ENCODE peak calls at places on chromosome 6, in ten cellular contexts. O is RPMI7951; N is activated T-cell treated with anti-CD3 and anti-CD28 coated beads, Interleukin-2, amount 50 U/mL, for 72 hours; D is aorta; V is AG08395; K is GM12865; F is GM03348; R is A172; S is amygdala; T is stimulated activated CD4-positive, alpha-beta T cell treated with anti-CD3 and anti-CD28 coated beads, Interleukin-15, amount 100 ng/mL, for 24 hours. G is an unnamed sample.

GRCh38 chr6:170459451-170459850 is 93.7 kb downstream of the PSMB1 start:
- DNase-seq in O (peak), N (peak), D (no peak), V (peak), K (peak), F (peak), R (peak), S (no peak), T (peak), G (no peak)

GRCh38 chr6:147000545-147001488 is 203.4 kb upstream of the STXBP5 start:
- DNase-seq in O (peak), N (no peak), D (no peak), V (peak), K (no peak), F (peak), R (peak), S (no peak), T (no peak), G (no peak)

GRCh38 chr6:137304020-137304780 is 85.0 kb upstream of the IFNGR1 start:
- DNase-seq in O (no peak), N (no peak), D (no peak), V (no peak), K (no peak), F (no peak), R (no peak), S (no peak), T (no peak), G (no peak)

GRCh38 chr6:14837435-14837834 is 408.4 kb upstream of the JARID2 start:
- DNase-seq in O (no peak), N (no peak), D (no peak), V (no peak), K (no peak), F (no peak), R (no peak), S (no peak), T (no peak), G (no peak)

GRCh38 chr6:118810420-118811027 is 83.4 kb upstream of the ASF1A start:
- DNase-seq in O (no peak), N (peak), D (no peak), V (no peak), K (peak), F (no peak), R (no peak), S (no peak), T (peak), G (no peak)

GRCh38 chr6:163232649-163233048 is 181.9 kb upstream of the QKI start:
- DNase-seq in O (no peak), N (no peak), D (no peak), V (no peak), K (no peak), F (no peak), R (no peak), S (no peak), T (no peak), G (no peak)

GRCh38 chr6:4291453-4292403 is 156.4 kb upstream of the ECI2 start:
- DNase-seq in O (peak), N (no peak), D (no peak), V (no peak), K (no peak), F (no peak), R (peak), S (no peak), T (no peak), G (no peak)

GRCh38 chr6:132797975-132798819 is at the start of gene SLC18B1:
- DNase-seq in O (peak), N (peak), D (peak), V (peak), K (peak), F (peak), R (peak), S (peak), T (peak), G (peak)

GRCh38 chr6:27503436-27504030 is 30.6 kb upstream of the ZNF184 start:
- DNase-seq in O (peak), N (peak), D (peak), V (peak), K (peak), F (peak), R (peak), S (no peak), T (peak), G (peak)

GRCh38 chr6:129686941-129687627 is 22.9 kb downstream of the ARHGAP18 start:
- DNase-seq in O (peak), N (peak), D (no peak), V (no peak), K (peak), F (peak), R (peak), S (no peak), T (peak), G (no peak)